ENCODE peak calls at places on chromosome 11, in six cellular contexts. F is heart right ventricle; M is upper lobe of right lung; R is transverse colon; H is effector memory CD4-positive, alpha-beta T cell; D is sigmoid colon. C is an unnamed sample.

GRCh38 chr11:64340671-64341335 is 799 bp downstream of the CCDC88B start:
- DNase-seq in R (peak; percentile 87), F (no peak), H (peak; percentile 66), M (peak; percentile 86), D (no peak), C (peak; percentile 71)

GRCh38 chr11:112931686-112932085 is 29.5 kb upstream of the NCAM1 start:
- DNase-seq in R (no peak), D (no peak), H (no peak), M (no peak), F (no peak), C (no peak)

GRCh38 chr11:6362868-6363678 is 27.2 kb upstream of the SMPD1 start:
- DNase-seq in D (peak; percentile 90), M (peak; percentile 87), F (peak; percentile 84), R (peak; percentile 76), H (peak; percentile 13), C (peak; percentile 80)

GRCh38 chr11:7890417-7891179 is 40.5 kb downstream of the OR10A6 start:
- DNase-seq in D (no peak), F (no peak), R (no peak), H (no peak), M (no peak), C (no peak)

GRCh38 chr11:111320728-111321568 is 22.6 kb downstream of the POU2AF3 start:
- DNase-seq in R (no peak), F (no peak), M (no peak), H (no peak), D (no peak), C (no peak)

GRCh38 chr11:45056529-45056928 is 89.9 kb upstream of the PRDM11 start:
- DNase-seq in D (no peak), F (no peak), M (no peak), H (no peak), R (no peak), C (no peak)

GRCh38 chr11:62005231-62005661 is 37.8 kb upstream of the FTH1 start:
- DNase-seq in H (no peak), M (no peak), R (no peak), D (no peak), F (no peak), C (no peak)

GRCh38 chr11:71252782-71253730 is 679 bp upstream of the SHANK2 start:
- DNase-seq in H (no peak), R (peak; percentile 53), M (peak; percentile 80), D (no peak), F (no peak), C (no peak)

GRCh38 chr11:112655386-112655785 is 305.8 kb upstream of the NCAM1 start:
- DNase-seq in M (no peak), D (peak; percentile 84), F (peak; percentile 87), H (no peak), R (peak; percentile 32), C (no peak)

GRCh38 chr11:15216678-15217077 is 102.0 kb downstream of the INSC start:
- DNase-seq in M (no peak), F (no peak), H (no peak), D (no peak), R (no peak), C (no peak)

GRCh38 chr11:119169272-119169719 is 771 bp downstream of the NLRX1 start:
- DNase-seq in F (peak; percentile 48), M (peak; percentile 80), R (no peak), D (peak; percentile 72), H (no peak), C (peak; percentile 73)

GRCh38 chr11:2534131-2534956 is 89.5 kb downstream of the KCNQ1 start:
- DNase-seq in F (no peak), R (peak; percentile 7), M (peak; percentile 65), H (no peak), D (peak; percentile 66), C (no peak)

GRCh38 chr11:2531987-2532703 is 87.3 kb downstream of the KCNQ1 start:
- DNase-seq in R (peak; percentile 8), M (peak; percentile 63), F (no peak), D (no peak), H (no peak), C (no peak)

GRCh38 chr11:2533642-2534115 is 88.9 kb downstream of the KCNQ1 start:
- DNase-seq in H (no peak), M (peak; percentile 85), D (peak; percentile 86), R (peak; percentile 68), F (peak; percentile 80), C (no peak)

GRCh38 chr11:2531277-2531986 is 86.6 kb downstream of the KCNQ1 start:
- DNase-seq in D (peak; percentile 82), H (peak; percentile 36), R (peak; percentile 80), M (peak; percentile 88), F (peak; percentile 74), C (peak; percentile 42)

GRCh38 chr11:2532704-2533641 is 88.2 kb downstream of the KCNQ1 start:
- DNase-seq in H (peak; percentile 76), D (peak; percentile 95), F (peak; percentile 89), M (peak; percentile 95), R (peak; percentile 93), C (peak; percentile 91)
- H3K4me3 ChIP-seq in H (no peak overlapping the region), D (peak overlapping the region; percentile 38), F (no peak overlapping the region), M (peak overlapping the region; percentile 35), R (peak overlapping the region; percentile 9), C (no peak overlapping the region)

GRCh38 chr11:82732734-82733443 is 775 bp downstream of the FAM181B start:
- DNase-seq in F (no peak), M (peak; percentile 63), R (peak; percentile 13), H (no peak), D (no peak), C (no peak)

GRCh38 chr11:82734120-82734479 is 436 bp upstream of the FAM181B start:
- DNase-seq in F (no peak), M (no peak), R (no peak), H (no peak), D (no peak), C (no peak)

GRCh38 chr11:82733444-82734119 is at the start of gene FAM181B:
- DNase-seq in D (peak; percentile 72), F (peak; percentile 44), H (no peak), R (peak; percentile 38), M (peak; percentile 70), C (peak; percentile 16)

GRCh38 chr11:82732348-82732733 is 1.3 kb downstream of the FAM181B start:
- DNase-seq in F (no peak), D (no peak), R (no peak), M (no peak), H (no peak), C (no peak)

DNA sequence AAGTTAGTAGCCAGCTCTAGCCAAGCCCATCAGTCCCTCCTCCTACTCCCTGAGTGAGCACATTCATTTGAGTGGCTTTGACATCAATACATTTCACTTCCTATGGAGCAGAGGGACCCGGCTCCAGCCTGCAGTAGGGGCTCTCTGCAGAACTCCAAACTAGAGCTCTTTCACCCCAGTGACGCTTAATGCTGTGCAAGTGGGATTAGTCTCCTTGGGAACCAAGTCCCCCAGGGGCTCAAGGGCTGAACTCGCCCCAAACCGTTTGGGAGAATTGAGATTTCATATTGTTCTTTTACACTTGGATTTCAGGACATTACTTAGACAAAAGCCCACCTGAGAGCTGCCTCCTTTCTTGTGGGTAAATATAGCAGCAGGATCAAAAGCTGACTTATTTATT is 4.5 kb upstream of the FAM181B start:
- DNase-seq in H (no peak), D (no peak), M (no peak), R (no peak), F (no peak), C (no peak)
- H3K27me3 ChIP-seq in H (peaks cover 5% of the 10 kb centered on the region), D (peaks cover 2% of the 10 kb centered on the region), M (peaks cover 19% of the 10 kb centered on the region), R (peaks cover 40% of the 10 kb centered on the region), F (peaks cover 24% of the 10 kb centered on the region), C (peaks cover 14% of the 10 kb centered on the region)

GRCh38 chr11:12429155-12429554 is 51.8 kb downstream of the PARVA start:
- DNase-seq in F (no peak), H (no peak), M (no peak), D (no peak), R (no peak), C (no peak)
- H3K4me3 ChIP-seq in F (no peak overlapping the region), H (no peak overlapping the region), M (no peak overlapping the region), D (no peak overlapping the region), R (no peak overlapping the region), C (no peak overlapping the region)

DNA sequence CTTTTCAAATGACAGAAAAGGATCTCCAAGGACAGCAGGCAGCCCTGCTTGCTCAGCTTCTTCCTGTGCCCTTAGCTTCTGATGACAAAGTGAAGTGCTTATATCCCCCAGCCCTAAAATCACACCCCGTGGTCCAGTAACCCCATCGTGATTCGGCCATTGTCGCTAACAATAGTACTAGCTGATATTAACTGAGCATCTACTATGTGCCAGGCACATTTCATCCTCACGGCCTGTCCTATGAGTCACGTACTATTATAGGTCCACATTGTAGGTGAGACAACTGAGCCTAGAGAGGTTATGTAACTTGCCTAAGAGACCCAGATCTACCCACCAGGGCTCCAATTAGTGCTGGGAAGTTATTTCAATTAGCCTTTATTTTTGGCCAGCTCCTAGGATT is 6.1 kb downstream of the SCN4B start:
- DNase-seq in D (no peak), M (no peak), H (no peak), F (no peak), R (no peak), C (no peak)
- H3K27me3 ChIP-seq in D (no peaks in the 10 kb centered on the region), M (peaks cover 4% of the 10 kb centered on the region), H (peaks cover 14% of the 10 kb centered on the region), F (peaks cover 6% of the 10 kb centered on the region), R (peaks cover 63% of the 10 kb centered on the region), C (peaks cover 30% of the 10 kb centered on the region)

GRCh38 chr11:41989800-41990380 is 530.4 kb upstream of the LRRC4C start:
- DNase-seq in D (no peak), F (no peak), M (no peak), H (no peak), R (no peak), C (no peak)
- H3K4me3 ChIP-seq in D (no peak overlapping the region), F (no peak overlapping the region), M (no peak overlapping the region), H (no peak overlapping the region), R (no peak overlapping the region), C (no peak overlapping the region)

DNA sequence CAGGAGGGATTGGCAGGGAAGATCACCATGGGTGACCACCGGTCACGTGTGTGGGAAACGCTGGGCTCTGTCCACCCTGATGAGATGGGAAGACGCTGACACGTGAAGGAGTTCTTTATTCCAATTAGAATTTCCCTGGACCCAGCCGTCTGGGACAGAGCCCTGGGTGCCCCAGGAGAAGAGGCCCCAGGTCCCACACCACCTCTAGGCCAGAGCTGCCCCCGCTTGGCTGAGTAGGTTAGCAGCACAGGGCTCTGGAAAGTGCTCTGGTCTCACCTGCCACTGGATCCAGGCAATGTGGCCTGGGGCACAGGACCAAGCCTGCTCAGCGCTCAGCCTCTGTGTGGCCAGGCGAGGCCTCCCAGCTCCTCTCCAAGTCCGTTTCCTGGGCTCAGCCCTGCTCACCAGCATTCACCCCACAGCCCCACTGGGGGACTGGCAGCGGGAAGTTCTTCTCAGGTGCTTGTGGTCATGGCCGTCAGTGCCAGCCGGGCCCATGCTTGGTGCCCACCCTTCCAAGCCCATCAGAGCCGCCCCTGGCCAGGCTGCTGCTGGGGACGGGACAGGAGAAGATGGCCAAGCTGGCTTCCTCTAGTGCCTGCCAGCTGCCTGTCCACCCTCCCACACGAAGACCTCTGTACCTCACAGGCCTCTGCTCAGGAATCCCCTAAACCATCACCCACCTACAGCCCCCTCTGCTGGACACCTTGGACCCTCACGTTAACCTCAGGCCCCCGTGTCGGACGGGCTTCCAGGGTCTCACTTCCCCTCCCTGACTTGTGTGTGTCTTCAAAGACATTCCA is 62.5 kb upstream of the FGF3 start:
- DNase-seq in M (peak; percentile 55), H (no peak), F (no peak), R (no peak), D (no peak), C (no peak)
- H3K27me3 ChIP-seq in M (no peaks in the 10 kb centered on the region), H (no peaks in the 10 kb centered on the region), F (peaks cover 45% of the 10 kb centered on the region), R (no peaks in the 10 kb centered on the region), D (no peaks in the 10 kb centered on the region), C (no peaks in the 10 kb centered on the region)